ENCODE peak calls at places on chromosomes 6 and 20, in seven cellular contexts. A is EL; J is NCI-H1436; D is ACHN; I is stimulated activated CD4-positive, alpha-beta T cell treated with anti-CD3 and anti-CD28 coated beads, Interleukin-12 subunit alpha, Interleukin-12 subunit beta, amount 100 ng/mL, for 24 hours; X is HCT116; N is endothelial cell. F is an unnamed sample.

GRCh38 chr6:65933390-65933789 is 226.4 kb upstream of the EYS start:
- DNase-seq in N (no peak), J (no peak), X (no peak), A (no peak), D (no peak), I (no peak), F (no peak)

GRCh38 chr20:43923322-43923721 is 8.7 kb downstream of the TOX2 start:
- DNase-seq in A (no peak), X (no peak), N (no peak), J (no peak), I (no peak), D (no peak), F (no peak)

GRCh38 chr6:109653264-109653663 is 37.7 kb downstream of the AK9 start:
- DNase-seq in X (no peak), N (no peak), J (no peak), D (no peak), I (no peak), A (no peak), F (no peak)

GRCh38 chr20:57107208-57107607 is 159.2 kb downstream of the BMP7 start:
- DNase-seq in N (no peak), X (no peak), D (no peak), I (no peak), A (no peak), J (no peak), F (no peak)

GRCh38 chr6:56046576-56046975 is 171.2 kb upstream of the BMP5 start:
- DNase-seq in X (no peak), J (no peak), D (no peak), N (no peak), I (no peak), A (peak; percentile 6), F (no peak)

GRCh38 chr20:57712851-57713504 is 3.2 kb upstream of the PMEPA1 start:
- DNase-seq in N (no peak), J (no peak), A (no peak), X (no peak), I (no peak), D (no peak), F (no peak)

GRCh38 chr20:22374678-22375590 is 209.4 kb downstream of the FOXA2 start:
- DNase-seq in I (no peak), A (no peak), X (no peak), J (peak; percentile 23), D (no peak), N (no peak), F (no peak)

GRCh38 chr20:49647509-49647908 is 66.2 kb downstream of the B4GALT5 start:
- DNase-seq in D (no peak), N (no peak), J (no peak), X (no peak), A (peak; percentile 71), I (no peak), F (no peak)

GRCh38 chr20:54139188-54139587 is 34.6 kb downstream of the CYP24A1 start:
- DNase-seq in I (no peak), J (no peak), D (no peak), X (peak; percentile 80), N (no peak), A (peak; percentile 29), F (no peak)

GRCh38 chr6:125020385-125020784 is 58.1 kb downstream of the RNF217 start:
- DNase-seq in D (no peak), J (no peak), X (no peak), N (no peak), A (no peak), I (no peak), F (no peak)

GRCh38 chr6:11448038-11448437 is 89.5 kb upstream of the TMEM170B start:
- DNase-seq in I (no peak), D (no peak), N (no peak), X (no peak), A (no peak), J (no peak), F (no peak)

GRCh38 chr20:32019156-32019510 is 8.9 kb downstream of the CCM2L start:
- DNase-seq in X (no peak), I (no peak), N (peak; percentile 56), J (peak; percentile 28), D (peak; percentile 42), A (no peak), F (peak; percentile 69)

GRCh38 chr6:156219973-156220372 is 557.2 kb upstream of the ARID1B start:
- DNase-seq in J (no peak), A (no peak), N (no peak), D (no peak), I (no peak), X (no peak), F (no peak)

GRCh38 chr6:149478631-149479314 is 6.0 kb downstream of the ZC3H12D start:
- DNase-seq in J (no peak), X (no peak), A (no peak), N (no peak), D (no peak), I (no peak), F (no peak)

GRCh38 chr6:37155394-37156312 is 14.3 kb upstream of the PIM1 start:
- DNase-seq in N (no peak), J (no peak), A (no peak), I (peak; percentile 14), D (no peak), X (no peak), F (no peak)

GRCh38 chr6:13614126-13614925 is 809 bp upstream of the NOL7 start:
- DNase-seq in A (peak; percentile 59), N (peak; percentile 63), X (no peak), I (no peak), J (peak; percentile 32), D (peak; percentile 47), F (peak; percentile 70)

GRCh38 chr6:34247481-34248197 is 1.2 kb downstream of the SMIM29 start:
- DNase-seq in X (no peak), J (no peak), N (no peak), D (no peak), I (no peak), A (no peak), F (no peak)

GRCh38 chr6:134636221-134636830 is 313.6 kb downstream of the ALDH8A1 start:
- DNase-seq in J (no peak), D (no peak), X (no peak), A (no peak), I (no peak), N (no peak), F (no peak)

GRCh38 chr20:46206025-46206424 is 87.9 kb downstream of the CD40 start:
- DNase-seq in D (peak; percentile 47), J (no peak), I (no peak), A (peak; percentile 75), X (no peak), N (no peak), F (no peak)